ENCODE peak calls at places on chromosomes 7 and 10, in four cellular contexts. J, B, M and R are unnamed samples.

GRCh38 chr7:98196706-98197605 is 14.3 kb upstream of the BHLHA15 start:
- DNase-seq in J (no peak), B (no peak), M (no peak), R (no peak)

GRCh38 chr7:50857804-50858203 is 75.1 kb upstream of the GRB10 start:
- DNase-seq in J (peak), B (no peak), M (no peak), R (no peak)

GRCh38 chr10:58666024-58666423 is 153.4 kb downstream of the BICC1 start:
- DNase-seq in J (no peak), B (no peak), M (no peak), R (no peak)

GRCh38 chr7:130831817-130832481 is 97.9 kb upstream of the KLF14 start:
- DNase-seq in J (no peak), B (no peak), M (no peak), R (no peak)

GRCh38 chr7:96973986-96974385 is 31.4 kb upstream of the DLX6 start:
- DNase-seq in J (no peak), B (no peak), M (no peak), R (no peak)

GRCh38 chr7:93092757-93093370 is 24.9 kb downstream of the SAMD9 start:
- DNase-seq in J (no peak), B (no peak), M (peak), R (no peak)

GRCh38 chr7:142581341-142581740 is 167.9 kb upstream of the PRSS1 start:
- DNase-seq in J (no peak), B (no peak), M (no peak), R (no peak)

GRCh38 chr7:140342732-140343514 is 55.4 kb downstream of the SLC37A3 start:
- DNase-seq in J (peak), B (peak), M (no peak), R (no peak)

GRCh38 chr7:2809903-2810628 is 34.0 kb downstream of the GNA12 start:
- DNase-seq in J (no peak), B (no peak), M (no peak), R (no peak)

GRCh38 chr10:29163746-29164145 is 125.1 kb upstream of the LYZL1 start:
- DNase-seq in J (no peak), B (no peak), M (no peak), R (peak)

GRCh38 chr10:12614390-12615003 is 265.1 kb downstream of the CAMK1D start:
- DNase-seq in J (no peak), B (no peak), M (no peak), R (no peak)

GRCh38 chr7:155562106-155562505 is 15.7 kb upstream of the CNPY1 start:
- DNase-seq in J (no peak), B (no peak), M (no peak), R (no peak)

GRCh38 chr10:48533951-48534720 is 70.7 kb downstream of the ARHGAP22 start:
- DNase-seq in J (no peak), B (no peak), M (peak), R (no peak)

GRCh38 chr7:10974717-10975032 is 1.0 kb downstream of the PHF14 start:
- DNase-seq in J (peak), B (no peak), M (no peak), R (no peak)

GRCh38 chr10:66833023-66833422 is 92.8 kb upstream of the LRRTM3 start:
- DNase-seq in J (no peak), B (no peak), M (no peak), R (no peak)

GRCh38 chr7:127786184-127786583 is 134.2 kb downstream of the SND1 start:
- DNase-seq in J (no peak), B (no peak), M (peak), R (no peak)

GRCh38 chr10:76811430-76811829 is 826.2 kb downstream of the KCNMA1 start:
- DNase-seq in J (no peak), B (no peak), M (no peak), R (no peak)

GRCh38 chr10:102673235-102673634 is 29.0 kb downstream of the TRIM8 start:
- DNase-seq in J (no peak), B (peak), M (no peak), R (no peak)

GRCh38 chr7:134016223-134016941 is 110.8 kb upstream of the LRGUK start:
- DNase-seq in J (peak), B (no peak), M (no peak), R (no peak)

GRCh38 chr7:141593134-141593533 is 41.9 kb downstream of the AGK start:
- DNase-seq in J (no peak), B (no peak), M (peak), R (no peak)

GRCh38 chr10:79942261-79943185 is 6.4 kb downstream of the SFTPD start:
- DNase-seq in J (no peak), B (no peak), M (no peak), R (peak)

GRCh38 chr10:71985542-71986250 is 21.5 kb downstream of the CHST3 start:
- DNase-seq in J (no peak), B (no peak), M (peak), R (no peak)

GRCh38 chr10:35208949-35209613 is 82.4 kb downstream of the CREM start:
- DNase-seq in J (no peak), B (no peak), M (no peak), R (no peak)

GRCh38 chr7:117472335-117472734 is 7.5 kb upstream of the CFTR start:
- DNase-seq in J (no peak), B (no peak), M (no peak), R (no peak)

GRCh38 chr7:87570178-87570577 is 30.5 kb downstream of the ABCB1 start:
- DNase-seq in J (no peak), B (no peak), M (peak), R (no peak)

GRCh38 chr7:84176716-84177115 is 17.9 kb downstream of the SEMA3A start:
- DNase-seq in J (no peak), B (no peak), M (peak), R (no peak)

GRCh38 chr10:132404911-132405462 is 8.0 kb downstream of the PWWP2B start:
- DNase-seq in J (no peak), B (peak), M (no peak), R (no peak)

GRCh38 chr10:27742926-27743735 is 2.5 kb downstream of the MKX start:
- DNase-seq in J (no peak), B (peak), M (no peak), R (no peak)

GRCh38 chr7:41701542-41701941 is 1.3 kb downstream of the INHBA start:
- DNase-seq in J (no peak), B (peak), M (no peak), R (no peak)

GRCh38 chr7:21914671-21915070 is 31.0 kb downstream of the CDCA7L start:
- DNase-seq in J (no peak), B (no peak), M (no peak), R (no peak)

GRCh38 chr7:35605760-35606159 is 89.2 kb downstream of the HERPUD2 start:
- DNase-seq in J (no peak), B (no peak), M (peak), R (no peak)

GRCh38 chr7:146700015-146700560 is 583.5 kb downstream of the CNTNAP2 start:
- DNase-seq in J (no peak), B (no peak), M (no peak), R (no peak)

GRCh38 chr10:6062101-6062771 is at the start of gene IL2RA:
- DNase-seq in J (no peak), B (no peak), M (no peak), R (no peak)

GRCh38 chr7:39838326-39838725 is 111.7 kb upstream of the CDK13 start:
- DNase-seq in J (peak), B (no peak), M (no peak), R (no peak)

GRCh38 chr10:84008878-84009277 is 130.4 kb upstream of the GHITM start:
- DNase-seq in J (no peak), B (no peak), M (no peak), R (peak)

GRCh38 chr7:47648301-47648900 is 66.5 kb upstream of the TNS3 start:
- DNase-seq in J (no peak), B (no peak), M (no peak), R (no peak)

GRCh38 chr10:13732485-13732884 is 145.7 kb downstream of the PRPF18 start:
- DNase-seq in J (peak), B (no peak), M (no peak), R (no peak)

GRCh38 chr10:102962259-102962658 is 44.2 kb downstream of the CNNM2 start:
- DNase-seq in J (no peak), B (no peak), M (no peak), R (no peak)

GRCh38 chr7:134476044-134476443 is 17.1 kb upstream of the AKR1B1 start:
- DNase-seq in J (no peak), B (no peak), M (no peak), R (no peak)

GRCh38 chr10:13909911-13910617 is 323.3 kb downstream of the PRPF18 start:
- DNase-seq in J (no peak), B (no peak), M (no peak), R (no peak)